ENCODE peak calls at places on chromosomes 1 and 21, in five cellular contexts. L is endothelial cell, B is AG08396, N is ascending aorta, Q is hepatic stellate cell. K is an unnamed sample.

GRCh38 chr1:205497351-205497750 is 7.1 kb upstream of the CDK18 start:
- DNase-seq in L (no peak), B (no peak), N (no peak), Q (no peak), K (no peak)

GRCh38 chr1:107057197-107058133 is 991 bp downstream of the PRMT6 start:
- DNase-seq in L (peak), B (peak), N (peak), Q (peak), K (peak)

GRCh38 chr1:64328195-64328594 is 124.8 kb downstream of the UBE2U start:
- DNase-seq in L (no peak), B (no peak), N (no peak), Q (no peak), K (no peak)

GRCh38 chr1:48175116-48175515 is 47.4 kb upstream of the SLC5A9 start:
- DNase-seq in L (no peak), B (no peak), N (no peak), Q (no peak), K (no peak)

GRCh38 chr1:152461544-152461943 is 47.5 kb upstream of the CRNN start:
- DNase-seq in L (peak), B (peak), N (no peak), Q (peak), K (peak)

GRCh38 chr1:42962641-42963377 is 4.1 kb upstream of the SLC2A1 start:
- DNase-seq in L (peak), B (peak), N (peak), Q (no peak), K (peak)

GRCh38 chr1:9626201-9626608 is 25.3 kb upstream of the PIK3CD start:
- DNase-seq in L (no peak), B (no peak), N (no peak), Q (no peak), K (no peak)

GRCh38 chr1:180266275-180267210 is 36.5 kb downstream of the LHX4 start:
- DNase-seq in L (no peak), B (no peak), N (peak), Q (no peak), K (no peak)

GRCh38 chr1:244353572-244354091 is 98.1 kb downstream of the ADSS2 start:
- DNase-seq in L (no peak), B (peak), N (peak), Q (peak), K (no peak)

GRCh38 chr1:200075938-200076546 is 48.5 kb downstream of the NR5A2 start:
- DNase-seq in L (peak), B (peak), N (no peak), Q (peak), K (no peak)

GRCh38 chr1:35683012-35683411 is 35.7 kb downstream of the C1orf216 start:
- DNase-seq in L (no peak), B (no peak), N (no peak), Q (no peak), K (no peak)

GRCh38 chr1:245585252-245585959 is 430.6 kb downstream of the KIF26B start:
- DNase-seq in L (no peak), B (peak), N (no peak), Q (peak), K (no peak)

GRCh38 chr1:4362314-4363044 is 291.9 kb upstream of the AJAP1 start:
- DNase-seq in L (no peak), B (no peak), N (no peak), Q (no peak), K (no peak)

GRCh38 chr1:192485692-192486436 is 89.7 kb upstream of the RGS1 start:
- DNase-seq in L (no peak), B (peak), N (peak), Q (peak), K (no peak)

GRCh38 chr1:231044588-231044987 is 4.5 kb upstream of the FAM89A start:
- DNase-seq in L (no peak), B (no peak), N (no peak), Q (no peak), K (no peak)

GRCh38 chr1:145730900-145731299 is 11.6 kb downstream of the CD160 start:
- DNase-seq in L (no peak), B (no peak), N (no peak), Q (no peak), K (no peak)

GRCh38 chr1:26181586-26182371 is 4.5 kb downstream of the CNKSR1 start:
- DNase-seq in L (no peak), B (no peak), N (no peak), Q (no peak), K (no peak)

GRCh38 chr1:109113787-109114568 is at the start of gene ELAPOR1:
- DNase-seq in L (no peak), B (no peak), N (peak), Q (no peak), K (peak)

GRCh38 chr1:172449585-172450523 is 6.0 kb upstream of the PIGC start:
- DNase-seq in L (peak), B (peak), N (peak), Q (peak), K (peak)

GRCh38 chr1:220747426-220748090 is 564 bp upstream of the MTARC2 start:
- DNase-seq in L (no peak), B (no peak), N (no peak), Q (no peak), K (no peak)

GRCh38 chr1:171032822-171033702 is 57.6 kb upstream of the FMO3 start:
- DNase-seq in L (no peak), B (no peak), N (no peak), Q (no peak), K (no peak)

GRCh38 chr1:21284206-21285137 is 5.8 kb downstream of the ECE1 start:
- DNase-seq in L (no peak), B (no peak), N (no peak), Q (no peak), K (no peak)

GRCh38 chr1:164740021-164740526 is 181.1 kb downstream of the PBX1 start:
- DNase-seq in L (no peak), B (no peak), N (no peak), Q (no peak), K (no peak)

GRCh38 chr1:28197682-28198415 is 21.4 kb upstream of the PTAFR start:
- DNase-seq in L (no peak), B (no peak), N (no peak), Q (no peak), K (no peak)

GRCh38 chr1:214471458-214471857 is 79.9 kb downstream of the PTPN14 start:
- DNase-seq in L (no peak), B (no peak), N (no peak), Q (no peak), K (no peak)

GRCh38 chr1:209838537-209838936 is 10.8 kb downstream of the UTP25 start:
- DNase-seq in L (no peak), B (no peak), N (no peak), Q (no peak), K (no peak)

GRCh38 chr21:45413922-45414321 is 9.0 kb downstream of the COL18A1 start:
- DNase-seq in L (no peak), B (no peak), N (peak), Q (no peak), K (no peak)

K was measured in Karpas-422.